ENCODE peak calls at places on chromosome 16, in ten cellular contexts. X is IMR-90, O is lung, Q is nephron progenitor cell, T is endothelial cell of umbilical vein, G is fibroblast of lung, E is AG10803, I is tibial nerve, L is bronchial epithelial cell, V is cardiac fibroblast. C is an unnamed sample.

GRCh38 chr16:64754279-64754678 is 367.6 kb downstream of the CDH11 start:
- DNase-seq in X (peak), O (no peak), Q (no peak), T (no peak), G (no peak), E (no peak), I (no peak), L (no peak), V (no peak), C (no peak)

GRCh38 chr16:78045865-78046581 is 23.7 kb downstream of the CLEC3A start:
- DNase-seq in X (peak), O (peak), Q (peak), T (peak), G (peak), E (peak), I (no peak), L (peak), V (peak), C (peak)

GRCh38 chr16:75860654-75861053 is 134.4 kb upstream of the CPHXL start:
- DNase-seq in X (no peak), O (no peak), Q (peak), T (no peak), G (no peak), E (no peak), I (no peak), L (no peak), V (no peak), C (no peak)

GRCh38 chr16:87801679-87802300 is 36.0 kb upstream of the KLHDC4 start:
- DNase-seq in X (no peak), O (no peak), Q (no peak), T (no peak), G (no peak), E (no peak), I (no peak), L (no peak), V (no peak), C (no peak)

GRCh38 chr16:76976756-76977155 is 214.2 kb upstream of the MON1B start:
- DNase-seq in X (no peak), O (no peak), Q (no peak), T (no peak), G (no peak), E (no peak), I (no peak), L (no peak), V (no peak), C (no peak)

GRCh38 chr16:24577167-24577566 is 37.8 kb downstream of the RBBP6 start:
- DNase-seq in X (peak), O (no peak), Q (no peak), T (peak), G (no peak), E (no peak), I (no peak), L (peak), V (peak), C (no peak)

GRCh38 chr16:87099001-87099740 is 218.0 kb downstream of the C16orf95 start:
- DNase-seq in X (no peak), O (no peak), Q (peak), T (no peak), G (no peak), E (no peak), I (no peak), L (no peak), V (no peak), C (no peak)

GRCh38 chr16:75250809-75251279 is 580 bp downstream of the BCAR1 start:
- DNase-seq in X (no peak), O (no peak), Q (peak), T (no peak), G (no peak), E (no peak), I (no peak), L (no peak), V (peak), C (peak)

GRCh38 chr16:79286646-79287423 is 313.7 kb downstream of the MAF start:
- DNase-seq in X (no peak), O (peak), Q (peak), T (no peak), G (no peak), E (no peak), I (peak), L (no peak), V (no peak), C (no peak)

GRCh38 chr16:84836234-84836647 is 16.5 kb downstream of the CRISPLD2 start:
- DNase-seq in X (peak), O (peak), Q (peak), T (no peak), G (peak), E (peak), I (peak), L (peak), V (peak), C (peak)

GRCh38 chr16:76265434-76266045 is 11.7 kb upstream of the CNTNAP4 start:
- DNase-seq in X (peak), O (no peak), Q (peak), T (no peak), G (peak), E (no peak), I (no peak), L (peak), V (peak), C (no peak)

GRCh38 chr16:87406495-87407088 is 14.5 kb downstream of the MAP1LC3B start:
- DNase-seq in X (no peak), O (no peak), Q (no peak), T (no peak), G (no peak), E (no peak), I (no peak), L (no peak), V (no peak), C (no peak)

GRCh38 chr16:71499775-71500364 is 10.7 kb upstream of the ZNF19 start:
- DNase-seq in X (peak), O (no peak), Q (peak), T (peak), G (peak), E (peak), I (no peak), L (peak), V (peak), C (peak)

GRCh38 chr16:85934210-85934609 is 35.2 kb downstream of the IRF8 start:
- DNase-seq in X (no peak), O (no peak), Q (no peak), T (no peak), G (no peak), E (no peak), I (no peak), L (no peak), V (no peak), C (no peak)

GRCh38 chr16:85928411-85928820 is 29.5 kb downstream of the IRF8 start:
- DNase-seq in X (peak), O (no peak), Q (no peak), T (no peak), G (peak), E (peak), I (peak), L (no peak), V (peak), C (no peak)

GRCh38 chr16:85929259-85929704 is 30.3 kb downstream of the IRF8 start:
- DNase-seq in X (no peak), O (no peak), Q (no peak), T (no peak), G (no peak), E (no peak), I (no peak), L (no peak), V (no peak), C (no peak)

GRCh38 chr16:85930321-85930720 is 31.4 kb downstream of the IRF8 start:
- DNase-seq in X (no peak), O (no peak), Q (no peak), T (no peak), G (no peak), E (no peak), I (no peak), L (no peak), V (no peak), C (no peak)

GRCh38 chr16:85931596-85932402 is 32.8 kb downstream of the IRF8 start:
- DNase-seq in X (no peak), O (no peak), Q (no peak), T (no peak), G (no peak), E (no peak), I (no peak), L (no peak), V (no peak), C (no peak)
- TF ChIP-seq CTCF in X (no peak), O (no peak), Q (no peak), T (no peak), G (no peak), E (no peak), I (no peak), L (no peak), V (no peak), C (no peak)

DNA sequence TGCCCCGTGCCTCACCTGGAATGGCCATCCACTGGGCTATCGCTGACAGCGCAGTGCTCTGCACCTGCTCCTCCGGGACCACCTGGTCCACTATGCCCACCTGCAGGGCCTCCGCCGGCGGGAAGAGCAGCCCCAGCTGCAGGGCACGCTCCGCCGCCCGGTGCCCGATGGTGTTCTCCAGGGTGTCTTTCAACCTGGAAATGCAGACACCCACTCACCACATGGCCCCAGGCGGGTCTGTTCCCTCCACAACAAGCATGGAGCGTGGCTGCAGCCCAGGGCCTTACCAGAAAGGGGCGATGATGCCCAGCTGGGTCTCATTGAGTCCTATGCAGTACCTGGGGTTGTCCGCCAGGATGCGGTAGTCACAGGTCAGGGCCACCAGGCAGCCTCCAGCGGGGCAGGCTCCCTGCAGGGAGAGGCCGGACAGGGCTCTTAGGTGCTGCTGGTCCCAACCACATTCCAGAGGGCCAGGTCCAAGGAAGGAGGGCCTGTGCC is 6.8 kb downstream of the DNASE1L2 start:
- DNase-seq in X (no peak), O (no peak), Q (no peak), T (no peak), G (no peak), E (no peak), I (no peak), L (no peak), V (no peak), C (no peak)
- TF ChIP-seq CTCF in X (no peak), O (no peak), Q (no peak), T (no peak), G (no peak), E (no peak), I (no peak), L (no peak), V (no peak), C (no peak)

DNA sequence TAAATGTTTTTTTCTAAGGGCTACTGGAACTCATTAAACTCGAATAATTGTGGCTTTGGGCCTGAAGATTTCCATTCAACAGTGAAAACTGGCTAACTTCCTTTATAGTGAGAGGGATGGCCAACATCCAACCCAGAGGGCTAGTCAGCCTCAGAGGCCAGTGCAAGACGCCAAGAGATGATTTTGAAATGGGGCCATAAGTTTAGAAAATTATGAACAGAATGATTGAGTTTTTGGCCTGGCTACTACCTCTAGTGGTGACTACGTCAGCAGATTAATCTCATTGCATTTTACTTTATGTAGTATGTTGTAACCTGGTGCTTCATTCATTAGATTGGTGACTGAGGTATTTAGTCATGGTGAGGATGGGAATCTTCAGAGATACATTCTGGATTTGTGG is 28.4 kb downstream of the HAPSTR1 start:
- DNase-seq in X (peak), O (peak), Q (no peak), T (no peak), G (peak), E (peak), I (no peak), L (no peak), V (peak), C (no peak)
- TF ChIP-seq CTCF in X (peak), O (no peak), Q (no peak), T (no peak), G (peak), E (peak), I (no peak), L (no peak), V (no peak), C (no peak)

DNA sequence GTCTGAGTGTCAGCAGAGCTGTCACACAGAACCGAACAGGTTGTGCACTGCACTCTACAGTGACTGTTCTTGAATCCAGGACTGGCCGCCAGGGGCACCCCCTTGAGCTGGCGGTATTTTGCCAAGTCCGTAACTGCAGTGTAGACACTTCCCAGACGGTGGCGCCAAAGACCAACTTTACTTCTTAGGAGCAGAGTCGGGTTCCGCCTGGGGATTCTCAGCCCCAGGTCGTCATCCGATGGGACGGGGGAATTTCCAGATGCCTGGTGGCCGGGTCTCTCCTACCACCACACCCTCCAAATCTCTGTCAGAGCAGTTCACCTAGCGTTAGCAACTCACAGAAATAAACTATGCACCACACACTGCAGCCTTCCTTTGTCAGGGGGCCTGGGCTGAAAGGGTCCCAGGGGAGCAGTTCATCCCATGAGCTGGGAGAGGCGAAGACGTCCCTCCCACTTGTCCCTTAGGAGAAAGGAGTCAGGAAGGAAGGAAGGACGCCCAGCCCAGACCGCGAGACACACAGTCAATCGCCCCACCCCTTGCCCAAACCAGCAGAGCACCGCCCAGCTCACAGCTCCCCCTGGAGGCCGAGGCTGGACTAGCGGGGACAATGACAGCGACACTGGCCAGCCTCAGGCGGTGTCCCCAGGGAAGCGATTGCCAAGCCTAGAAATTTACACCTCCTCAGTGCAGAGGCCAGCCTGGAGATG is 7.4 kb upstream of the RIPOR1 start:
- DNase-seq in X (peak), O (peak), Q (peak), T (peak), G (peak), E (peak), I (peak), L (peak), V (peak), C (peak)
- TF ChIP-seq CTCF in X (peak), O (peak), Q (peak), T (peak), G (peak), E (peak), I (peak), L (peak), V (peak), C (peak)

GRCh38 chr16:56681939-56682702 is at the start of gene MT1X:
- DNase-seq in X (peak), O (peak), Q (peak), T (peak), G (peak), E (peak), I (peak), L (peak), V (peak), C (peak)
- TF ChIP-seq CTCF in X (no peak), O (no peak), Q (no peak), T (no peak), G (no peak), E (no peak), I (peak), L (peak), V (no peak), C (no peak)

C was measured in progenitor cell of endocrine pancreas.